ENCODE peak calls at places on chromosomes 12 and 14, in ten cellular contexts. R is G401; Y is stimulated activated CD4-positive, alpha-beta T cell treated with anti-CD3 and anti-CD28 coated beads, Interleukin-2, amount 100 ng/mL, for 24 hours; H is GM13976; D is astrocyte of the hippocampus; W is stomach; Z is A549; Q is ACHN; B is cardiac muscle cell; G is retina. I is an unnamed sample.

GRCh38 chr14:55556929-55557623 is 22.9 kb upstream of the KTN1 start:
- DNase-seq in R (peak), Y (no peak), H (no peak), D (peak), W (peak), Z (peak), Q (peak), B (peak), G (peak), I (peak)

GRCh38 chr12:15892645-15893259 is 10.6 kb downstream of the STRAP start:
- DNase-seq in R (no peak), Y (no peak), H (no peak), D (no peak), W (no peak), Z (no peak), Q (no peak), B (no peak), G (no peak), I (no peak)

GRCh38 chr12:48285751-48286650 is 64.7 kb downstream of the ZNF641 start:
- DNase-seq in R (no peak), Y (peak), H (no peak), D (no peak), W (no peak), Z (no peak), Q (no peak), B (no peak), G (no peak), I (peak)

GRCh38 chr14:65142429-65142828 is 40.1 kb upstream of the MAX start:
- DNase-seq in R (no peak), Y (no peak), H (no peak), D (no peak), W (no peak), Z (no peak), Q (no peak), B (no peak), G (no peak), I (no peak)

GRCh38 chr14:20455355-20456300 is 602 bp downstream of the APEX1 start:
- DNase-seq in R (no peak), Y (no peak), H (no peak), D (peak), W (peak), Z (no peak), Q (peak), B (peak), G (no peak), I (no peak)

GRCh38 chr14:76584271-76584702 is 177.0 kb upstream of the VASH1 start:
- DNase-seq in R (no peak), Y (no peak), H (no peak), D (peak), W (no peak), Z (no peak), Q (no peak), B (peak), G (peak), I (no peak)

GRCh38 chr14:51738754-51739153 is 87.0 kb downstream of the FRMD6 start:
- DNase-seq in R (no peak), Y (no peak), H (no peak), D (no peak), W (no peak), Z (peak), Q (no peak), B (no peak), G (no peak), I (no peak)

GRCh38 chr12:2833327-2833726 is 1.5 kb downstream of the NRIP2 start:
- DNase-seq in R (peak), Y (no peak), H (no peak), D (no peak), W (no peak), Z (no peak), Q (no peak), B (no peak), G (no peak), I (no peak)

GRCh38 chr12:127396720-127397119 is 870.2 kb upstream of the TMEM132C start:
- DNase-seq in R (no peak), Y (no peak), H (no peak), D (no peak), W (no peak), Z (no peak), Q (no peak), B (no peak), G (no peak), I (no peak)

GRCh38 chr12:52079576-52080402 is at the start of gene SMIM41:
- DNase-seq in R (no peak), Y (no peak), H (no peak), D (no peak), W (no peak), Z (no peak), Q (no peak), B (no peak), G (peak), I (no peak)

GRCh38 chr12:70400124-70400523 is 34.0 kb downstream of the KCNMB4 start:
- DNase-seq in R (no peak), Y (no peak), H (no peak), D (no peak), W (no peak), Z (no peak), Q (no peak), B (no peak), G (no peak), I (no peak)